ENCODE peak calls at places on chromosomes 12 and 14, in seven cellular contexts. K is stimulated activated CD8-positive, alpha-beta memory T cell treated with anti-CD3 and anti-CD28 coated beads, Interleukin-7, amount 100 ng/mL, for 1 hour; Y is osteocyte; L is AG10803; J is BJ; W is iPS DF 19.7; F is activated T-cell treated with anti-CD3 and anti-CD28 coated beads for 1 hour. I is an unnamed sample.

GRCh38 chr12:117377758-117378157 is 16.3 kb upstream of the NOS1 start:
- DNase-seq in K (no peak), F (no peak), W (no peak), J (no peak), Y (no peak), L (no peak), I (no peak)

GRCh38 chr12:28622416-28622815 is 432.2 kb downstream of the CCDC91 start:
- DNase-seq in Y (no peak), F (no peak), W (no peak), K (no peak), L (peak), J (peak), I (no peak)

GRCh38 chr14:81681466-81681865 is 147.8 kb upstream of the SEL1L start:
- DNase-seq in J (no peak), K (no peak), W (no peak), F (no peak), Y (no peak), L (no peak), I (no peak)

GRCh38 chr12:128388461-128388921 is 121.5 kb downstream of the TMEM132C start:
- DNase-seq in W (no peak), Y (peak), J (no peak), L (no peak), K (no peak), F (no peak), I (no peak)

GRCh38 chr12:85568395-85569103 is 267.7 kb downstream of the RASSF9 start:
- DNase-seq in L (no peak), J (no peak), W (no peak), F (no peak), K (no peak), Y (no peak), I (no peak)

GRCh38 chr14:104642540-104642868 is 37.9 kb upstream of the TMEM179 start:
- DNase-seq in F (no peak), L (no peak), K (no peak), W (no peak), J (no peak), Y (no peak), I (no peak)

GRCh38 chr12:29241821-29242591 is 92.9 kb downstream of the FAR2 start:
- DNase-seq in W (no peak), Y (no peak), F (no peak), K (no peak), J (peak), L (peak), I (no peak)

GRCh38 chr12:67578976-67579661 is 69.4 kb upstream of the DYRK2 start:
- DNase-seq in F (no peak), W (no peak), L (no peak), K (no peak), J (no peak), Y (no peak), I (no peak)

GRCh38 chr12:96812153-96812552 is 94.9 kb upstream of the NEDD1 start:
- DNase-seq in W (no peak), K (no peak), L (no peak), Y (no peak), F (no peak), J (no peak), I (no peak)

GRCh38 chr14:104968541-104969401 is 9.4 kb downstream of the AHNAK2 start:
- DNase-seq in F (no peak), J (no peak), W (no peak), Y (no peak), L (peak), K (no peak), I (no peak)

GRCh38 chr12:52171950-52172512 is 19.8 kb downstream of the KRT80 start:
- DNase-seq in L (peak), Y (no peak), W (no peak), F (no peak), K (no peak), J (no peak), I (no peak)

GRCh38 chr14:101114726-101115481 is 211.4 kb upstream of the RTL1 start:
- DNase-seq in J (no peak), Y (peak), W (no peak), L (no peak), K (no peak), F (no peak), I (no peak)